ENCODE peak calls at places on chromosomes 7 and 10, in ten cellular contexts. Z, X, A, O, V, R, D, I, L and F are unnamed samples.
A peak's percentile ranks its signal among the peaks of the same experiment; 100 is the strongest.

GRCh38 chr10:32888161-32888927 is 69.7 kb downstream of the ITGB1 start:
- DNase-seq in A (no peak), Z (no peak), R (no peak), L (no peak), V (no peak), I (no peak), O (no peak), D (no peak), X (no peak), F (no peak)

GRCh38 chr10:32151876-32152275 is 95.7 kb upstream of the KIF5B start:
- DNase-seq in I (no peak), A (no peak), X (no peak), R (no peak), Z (no peak), L (peak; percentile 41), D (no peak), O (no peak), V (no peak), F (no peak)

GRCh38 chr7:132779164-132779563 is 202.9 kb upstream of the PLXNA4 start:
- DNase-seq in O (no peak), X (no peak), L (no peak), I (no peak), Z (no peak), D (peak; percentile 35), V (no peak), R (no peak), A (no peak), F (no peak)

GRCh38 chr7:105821527-105821926 is 54.9 kb downstream of the ATXN7L1 start:
- DNase-seq in R (no peak), I (no peak), V (no peak), L (no peak), D (no peak), O (no peak), Z (no peak), A (no peak), X (no peak), F (no peak)

GRCh38 chr10:77949167-77949566 is 22.6 kb upstream of the DLG5 start:
- DNase-seq in I (no peak), D (no peak), X (peak; percentile 82), A (no peak), V (no peak), Z (no peak), R (no peak), O (no peak), L (peak; percentile 97), F (peak; percentile 87)

GRCh38 chr7:53292341-53292740 is 256.9 kb downstream of the POM121L12 start:
- DNase-seq in V (no peak), D (no peak), Z (no peak), X (no peak), I (no peak), R (no peak), A (no peak), L (no peak), O (no peak), F (no peak)

GRCh38 chr10:101817542-101818118 is 614 bp downstream of the OGA start:
- DNase-seq in L (peak; percentile 88), V (peak; percentile 93), I (no peak), O (no peak), X (peak; percentile 83), D (peak; percentile 61), A (peak; percentile 78), Z (no peak), R (peak; percentile 81), F (peak; percentile 78)

GRCh38 chr7:100894860-100895700 is 608 bp downstream of the ACHE start:
- DNase-seq in O (peak; percentile 79), X (no peak), I (peak; percentile 53), L (no peak), D (peak; percentile 49), Z (peak; percentile 87), R (no peak), A (peak; percentile 65), V (peak; percentile 89), F (peak; percentile 61)

GRCh38 chr7:150370612-150371071 is 2.0 kb downstream of the REPIN1 start:
- DNase-seq in R (no peak), V (no peak), D (no peak), A (no peak), O (no peak), I (no peak), X (no peak), Z (no peak), L (no peak), F (no peak)
- TF ChIP-seq CTCF in R (no peak), V (no peak), D (no peak), A (no peak), O (no peak), I (no peak), X (no peak), Z (no peak), L (no peak), F (no peak)

GRCh38 chr10:120598377-120598776 is 141.3 kb downstream of the PLPP4 start:
- DNase-seq in X (no peak), L (no peak), O (no peak), D (no peak), A (no peak), I (no peak), V (no peak), Z (no peak), R (no peak), F (no peak)

GRCh38 chr10:120597902-120598301 is 140.9 kb downstream of the PLPP4 start:
- DNase-seq in A (no peak), R (no peak), L (no peak), V (no peak), Z (no peak), O (no peak), D (no peak), X (no peak), I (no peak), F (no peak)

GRCh38 chr10:120601999-120602398 is 145.0 kb downstream of the PLPP4 start:
- DNase-seq in R (no peak), O (no peak), D (no peak), X (no peak), Z (no peak), I (no peak), L (no peak), V (no peak), A (no peak), F (no peak)

GRCh38 chr10:120599202-120599724 is 142.2 kb downstream of the PLPP4 start:
- DNase-seq in Z (no peak), L (no peak), O (no peak), D (no peak), A (no peak), V (no peak), R (no peak), I (no peak), X (no peak), F (no peak)

DNA sequence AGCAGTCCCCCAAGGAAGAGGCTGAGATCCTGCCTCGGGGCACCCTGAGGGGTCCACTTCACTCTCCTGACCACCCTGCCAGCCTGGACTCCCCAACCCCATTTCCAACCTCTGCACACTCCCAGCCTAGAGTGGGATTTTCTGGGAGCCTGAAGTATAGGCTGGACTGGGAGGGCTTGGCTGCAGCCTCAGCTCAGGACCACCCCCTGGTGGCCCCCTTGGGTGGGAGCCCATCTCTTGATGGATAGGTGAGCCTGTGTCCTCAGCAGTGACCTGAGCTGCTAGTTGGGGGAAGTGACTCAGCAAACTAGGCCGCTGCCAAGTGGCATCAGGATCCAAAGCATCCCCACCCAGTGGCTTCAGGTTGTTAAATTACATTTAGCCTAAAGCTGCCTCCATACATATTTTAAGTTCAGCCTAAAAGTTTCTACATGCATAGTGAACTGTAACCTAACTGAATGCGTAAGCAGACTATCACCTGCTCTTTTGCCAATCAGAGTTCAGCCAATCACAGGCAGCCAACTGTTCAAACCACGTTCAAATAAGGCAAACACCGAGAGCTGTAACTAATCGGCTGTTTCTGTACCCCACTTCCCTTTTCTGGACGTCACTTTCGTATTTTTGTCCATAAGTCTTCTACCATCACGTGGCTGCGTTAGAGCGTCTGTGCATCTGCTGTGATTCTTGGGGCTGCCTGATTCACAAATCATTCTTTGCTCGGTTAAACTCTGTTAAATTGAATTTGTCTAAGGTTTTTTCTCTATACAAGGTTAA is 144.0 kb downstream of the PLPP4 start:
- DNase-seq in Z (peak; percentile 17), D (no peak), R (peak; percentile 15), X (no peak), O (no peak), A (no peak), V (no peak), I (no peak), L (no peak), F (peak; percentile 28)
- TF ChIP-seq CTCF in Z (peak; percentile 50), D (peak; percentile 39), R (no peak), X (peak; percentile 36), O (no peak), A (no peak), V (no peak), I (no peak), L (peak; percentile 18), F (no peak)

GRCh38 chr7:44216019-44216418 is 15.2 kb downstream of the YKT6 start:
- DNase-seq in Z (no peak), L (no peak), I (no peak), A (no peak), O (no peak), V (peak; percentile 54), R (no peak), D (no peak), X (no peak), F (no peak)

GRCh38 chr7:44213206-44213871 is 12.6 kb downstream of the YKT6 start:
- DNase-seq in O (peak; percentile 24), L (no peak), I (no peak), Z (no peak), V (no peak), D (no peak), X (no peak), R (no peak), A (no peak), F (no peak)

GRCh38 chr7:44212581-44213184 is 11.9 kb downstream of the YKT6 start:
- DNase-seq in X (no peak), D (no peak), I (no peak), R (no peak), V (no peak), O (no peak), Z (no peak), L (no peak), A (no peak), F (no peak)

GRCh38 chr7:44215531-44215930 is 14.8 kb downstream of the YKT6 start:
- DNase-seq in V (peak; percentile 69), A (no peak), O (no peak), L (no peak), D (no peak), I (no peak), R (no peak), X (no peak), Z (no peak), F (no peak)

DNA sequence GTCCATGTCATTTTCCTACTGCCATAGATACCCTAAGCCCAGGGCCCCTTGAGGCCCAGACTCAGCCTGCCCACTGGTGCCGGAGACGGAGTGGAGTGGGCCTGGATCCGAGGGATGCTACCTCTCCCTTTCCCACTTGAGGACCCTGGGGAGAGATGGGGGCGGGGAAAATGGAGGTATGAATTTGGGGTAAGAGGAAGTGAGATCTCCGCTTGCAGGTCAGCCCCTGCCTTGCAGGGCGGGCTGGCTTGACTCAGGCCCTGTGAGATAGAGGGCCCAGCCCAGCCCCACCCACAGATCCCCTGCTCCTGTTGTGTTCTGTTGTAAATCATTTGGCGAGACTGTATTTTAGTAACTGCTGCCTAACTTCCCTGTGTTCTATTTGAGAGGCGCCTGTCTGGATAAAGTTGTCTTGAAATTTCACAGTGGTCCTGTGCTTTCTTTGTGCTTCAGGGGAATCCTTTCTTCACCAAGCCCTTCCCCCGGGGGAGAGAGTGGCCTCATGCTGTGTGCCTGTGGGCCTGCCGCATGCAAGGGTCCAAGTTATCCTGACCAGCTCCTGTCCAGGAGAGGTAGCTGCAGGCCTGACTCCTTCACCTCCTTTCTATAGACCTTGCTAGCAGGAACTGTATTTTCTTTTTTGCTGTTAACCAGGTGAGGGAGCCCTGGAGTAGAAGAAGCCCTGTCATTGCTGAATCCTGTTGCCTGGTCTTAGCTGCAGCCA is 13.3 kb downstream of the YKT6 start:
- DNase-seq in D (peak; percentile 81), A (no peak), I (no peak), L (peak; percentile 49), Z (no peak), V (no peak), R (peak; percentile 46), X (peak; percentile 36), O (peak; percentile 78), F (peak; percentile 51)
- TF ChIP-seq CTCF in D (peak; percentile 85), A (no peak), I (no peak), L (peak; percentile 60), Z (peak; percentile 61), V (no peak), R (peak; percentile 38), X (peak; percentile 57), O (peak; percentile 50), F (peak; percentile 29)

GRCh38 chr10:118046491-118047362 is at the start of gene RAB11FIP2:
- DNase-seq in V (peak; percentile 99), L (peak; percentile 62), A (peak; percentile 97), Z (peak; percentile 94), R (peak; percentile 94), X (peak; percentile 79), D (peak; percentile 93), I (peak; percentile 97), O (peak; percentile 95), F (peak; percentile 91)
- TF ChIP-seq CTCF in V (no peak), L (peak; percentile 1), A (no peak), Z (peak; percentile 47), R (peak; percentile 14), X (peak; percentile 33), D (peak; percentile 43), I (no peak), O (peak; percentile 30), F (no peak)